ENCODE peak calls at places on chromosomes 6 and 20, in nine cellular contexts. G is hepatic stellate cell; N is H54; X is colonic mucosa; I is NCI-H1417 treated with DMSO at 0.1 percent for 48 hours; T is central memory CD8-positive, alpha-beta T cell; C is HAP-1; J is cardiac muscle cell; W is stimulated activated CD4-positive, alpha-beta T cell treated with anti-CD3 and anti-CD28 coated beads, Interleukin-2, amount 100 ng/mL, for 4 hours. A is an unnamed sample.

GRCh38 chr6:35445691-35446090 is 6.4 kb upstream of the FANCE start:
- DNase-seq in G (no peak), N (no peak), X (no peak), I (no peak), T (no peak), C (no peak), J (no peak), W (no peak), A (no peak)

GRCh38 chr20:46545077-46545826 is 5.2 kb downstream of the OCSTAMP start:
- DNase-seq in G (no peak), N (no peak), X (no peak), I (no peak), T (no peak), C (no peak), J (no peak), W (no peak), A (no peak)

GRCh38 chr6:118660218-118660569 is 8.8 kb upstream of the CEP85L start:
- DNase-seq in G (no peak), N (no peak), X (no peak), I (peak), T (peak), C (peak), J (peak), W (peak), A (no peak)

GRCh38 chr6:85449818-85450577 is at the start of gene NT5E:
- DNase-seq in G (peak), N (peak), X (peak), I (no peak), T (peak), C (no peak), J (peak), W (no peak), A (no peak)

GRCh38 chr20:23111307-23111943 is 25.3 kb upstream of the CD93 start:
- DNase-seq in G (no peak), N (no peak), X (no peak), I (peak), T (no peak), C (no peak), J (no peak), W (no peak), A (no peak)

GRCh38 chr20:49505518-49505917 is 23.1 kb upstream of the KCNB1 start:
- DNase-seq in G (peak), N (no peak), X (no peak), I (peak), T (no peak), C (peak), J (no peak), W (no peak), A (peak)

GRCh38 chr6:162448294-162448693 is 279.3 kb downstream of the PRKN start:
- DNase-seq in G (no peak), N (no peak), X (no peak), I (no peak), T (no peak), C (no peak), J (peak), W (no peak), A (no peak)

GRCh38 chr6:13007744-13008143 is 291.2 kb downstream of the PHACTR1 start:
- DNase-seq in G (no peak), N (no peak), X (no peak), I (no peak), T (no peak), C (no peak), J (no peak), W (no peak), A (no peak)

GRCh38 chr6:108944707-108945685 is 96.8 kb downstream of the ARMC2 start:
- DNase-seq in G (peak), N (no peak), X (no peak), I (no peak), T (no peak), C (no peak), J (no peak), W (no peak), A (peak)

GRCh38 chr6:91782789-91783188 is 1195.9 kb upstream of the MAP3K7 start:
- DNase-seq in G (no peak), N (no peak), X (no peak), I (no peak), T (no peak), C (no peak), J (no peak), W (no peak), A (peak)

GRCh38 chr6:3406928-3407809 is 49.7 kb downstream of the SLC22A23 start:
- DNase-seq in G (no peak), N (no peak), X (no peak), I (no peak), T (no peak), C (no peak), J (no peak), W (no peak), A (no peak)

GRCh38 chr6:45326698-45327417 is 1.3 kb upstream of the RUNX2 start:
- DNase-seq in G (no peak), N (no peak), X (no peak), I (no peak), T (no peak), C (peak), J (peak), W (no peak), A (no peak)

GRCh38 chr6:143346004-143346403 is 104.5 kb downstream of the ADAT2 start:
- DNase-seq in G (no peak), N (no peak), X (no peak), I (no peak), T (no peak), C (no peak), J (no peak), W (no peak), A (peak)

GRCh38 chr20:45037050-45037449 is 63.9 kb downstream of the KCNS1 start:
- DNase-seq in G (no peak), N (no peak), X (no peak), I (no peak), T (no peak), C (no peak), J (no peak), W (no peak), A (no peak)

GRCh38 chr20:44111712-44112335 is 75.2 kb downstream of the JPH2 start:
- DNase-seq in G (peak), N (no peak), X (no peak), I (no peak), T (no peak), C (peak), J (no peak), W (no peak), A (no peak)

GRCh38 chr6:135577059-135577538 is 79.6 kb upstream of the AHI1 start:
- DNase-seq in G (no peak), N (no peak), X (no peak), I (no peak), T (no peak), C (no peak), J (no peak), W (no peak), A (no peak)

GRCh38 chr6:106145741-106146227 is 59.6 kb downstream of the PRDM1 start:
- DNase-seq in G (no peak), N (no peak), X (no peak), I (peak), T (no peak), C (no peak), J (no peak), W (no peak), A (no peak)

GRCh38 chr20:47566269-47566668 is 64.6 kb downstream of the NCOA3 start:
- DNase-seq in G (no peak), N (no peak), X (no peak), I (no peak), T (no peak), C (no peak), J (no peak), W (no peak), A (no peak)

GRCh38 chr20:58150772-58151171 is 77.7 kb downstream of the ANKRD60 start:
- DNase-seq in G (no peak), N (no peak), X (peak), I (peak), T (no peak), C (no peak), J (peak), W (no peak), A (no peak)

GRCh38 chr20:58651823-58652605 is 931 bp downstream of the STX16 start:
- DNase-seq in G (peak), N (peak), X (peak), I (no peak), T (peak), C (peak), J (peak), W (peak), A (peak)

GRCh38 chr20:38633577-38634093 is 32.0 kb downstream of the ARHGAP40 start:
- DNase-seq in G (peak), N (peak), X (peak), I (no peak), T (peak), C (peak), J (peak), W (peak), A (peak)

GRCh38 chr6:105646391-105646867 is 243.5 kb upstream of the PREP start:
- DNase-seq in G (no peak), N (no peak), X (no peak), I (no peak), T (peak), C (no peak), J (no peak), W (no peak), A (no peak)

GRCh38 chr20:7882076-7882475 is 58.2 kb downstream of the HAO1 start:
- DNase-seq in G (no peak), N (no peak), X (no peak), I (no peak), T (no peak), C (no peak), J (no peak), W (no peak), A (no peak)

GRCh38 chr20:45230631-45231030 is 9.5 kb downstream of the SEMG2 start:
- DNase-seq in G (no peak), N (no peak), X (no peak), I (no peak), T (no peak), C (no peak), J (no peak), W (no peak), A (no peak)

GRCh38 chr6:21305827-21306469 is 287.6 kb upstream of the SOX4 start:
- DNase-seq in G (no peak), N (no peak), X (no peak), I (no peak), T (no peak), C (no peak), J (no peak), W (no peak), A (no peak)

GRCh38 chr6:151948007-151948745 is 140.7 kb downstream of the ESR1 start:
- DNase-seq in G (no peak), N (no peak), X (no peak), I (no peak), T (no peak), C (no peak), J (no peak), W (no peak), A (no peak)

GRCh38 chr20:35216541-35216940 is 9.9 kb upstream of the MMP24 start:
- DNase-seq in G (no peak), N (no peak), X (no peak), I (no peak), T (no peak), C (no peak), J (no peak), W (no peak), A (no peak)

GRCh38 chr20:47727170-47727880 is 58.0 kb downstream of the SULF2 start:
- DNase-seq in G (no peak), N (no peak), X (peak), I (no peak), T (peak), C (no peak), J (no peak), W (peak), A (no peak)

GRCh38 chr20:53578492-53579222 is 15.0 kb downstream of the ZNF217 start:
- DNase-seq in G (peak), N (peak), X (peak), I (peak), T (peak), C (peak), J (peak), W (peak), A (peak)

GRCh38 chr6:169799474-169799926 is 48.1 kb downstream of the ERMARD start:
- DNase-seq in G (no peak), N (no peak), X (peak), I (no peak), T (no peak), C (no peak), J (no peak), W (no peak), A (no peak)

GRCh38 chr6:32113386-32114352 is 4.5 kb upstream of the TNXB start:
- DNase-seq in G (peak), N (peak), X (peak), I (no peak), T (no peak), C (peak), J (no peak), W (no peak), A (peak)

GRCh38 chr6:122652431-122652830 is 42.2 kb downstream of the PKIB start:
- DNase-seq in G (no peak), N (no peak), X (no peak), I (no peak), T (no peak), C (no peak), J (no peak), W (no peak), A (no peak)

GRCh38 chr6:28408076-28408802 is 8.7 kb upstream of the ZSCAN12 start:
- DNase-seq in G (no peak), N (no peak), X (no peak), I (no peak), T (no peak), C (no peak), J (no peak), W (no peak), A (no peak)

GRCh38 chr20:5061209-5061608 is 58.5 kb downstream of the PCNA start:
- DNase-seq in G (no peak), N (peak), X (no peak), I (no peak), T (no peak), C (no peak), J (no peak), W (no peak), A (no peak)

GRCh38 chr20:19786311-19786710 is 28.3 kb downstream of the RIN2 start:
- DNase-seq in G (no peak), N (no peak), X (peak), I (no peak), T (no peak), C (peak), J (no peak), W (no peak), A (no peak)

GRCh38 chr6:12472601-12473038 is 182.5 kb downstream of the EDN1 start:
- DNase-seq in G (peak), N (no peak), X (no peak), I (no peak), T (no peak), C (no peak), J (no peak), W (no peak), A (no peak)

GRCh38 chr20:56323656-56324055 is 35.1 kb upstream of the FAM210B start:
- DNase-seq in G (no peak), N (no peak), X (no peak), I (no peak), T (no peak), C (no peak), J (no peak), W (no peak), A (no peak)

GRCh38 chr20:8510808-8511207 is 378.7 kb downstream of the PLCB1 start:
- DNase-seq in G (no peak), N (no peak), X (no peak), I (no peak), T (no peak), C (no peak), J (no peak), W (no peak), A (no peak)

GRCh38 chr20:47262365-47263013 is 94.0 kb downstream of the ZMYND8 start:
- DNase-seq in G (no peak), N (no peak), X (no peak), I (no peak), T (no peak), C (no peak), J (no peak), W (no peak), A (no peak)

A was measured in G401.